ENCODE peak calls at places on chromosomes 16 and 17, in five cellular contexts. L is cardiac muscle cell, R is heart right ventricle, J is tibial nerve, T is IMR-90. X is an unnamed sample. For H3K4me1, the result is how much of the 10 kb centered on the place peaks cover.

GRCh38 chr16:79089735-79090284 is 510.7 kb downstream of the MAF start:
- DNase-seq in R (peak), L (no peak), T (no peak), J (no peak), X (no peak)

GRCh38 chr17:38583833-38584349 is 21.9 kb downstream of the SRCIN1 start:
- DNase-seq in L (no peak), T (no peak), R (no peak), J (no peak), X (no peak)

GRCh38 chr16:23754594-23755483 is at the start of gene CHP2:
- DNase-seq in R (peak), L (peak), T (no peak), J (no peak), X (no peak)

GRCh38 chr17:73743802-73744201 is 99.6 kb upstream of the SDK2 start:
- DNase-seq in L (no peak), T (no peak), R (no peak), J (no peak), X (no peak)

GRCh38 chr17:57553991-57554825 is 190.9 kb downstream of the CCDC182 start:
- DNase-seq in R (no peak), L (peak), J (no peak), T (peak), X (no peak)

GRCh38 chr17:55768946-55769624 is 18.2 kb downstream of the PCTP start:
- DNase-seq in L (no peak), R (no peak), T (peak), J (no peak), X (no peak)

GRCh38 chr17:75685508-75685907 is 18.4 kb downstream of the SAP30BP start:
- DNase-seq in L (no peak), T (no peak), R (no peak), J (no peak), X (no peak)

GRCh38 chr16:88772871-88773811 is 11.9 kb downstream of the PIEZO1 start:
- DNase-seq in J (no peak), L (peak), R (peak), T (peak), X (no peak)

GRCh38 chr17:1498869-1499268 is 6.4 kb upstream of the MYO1C start:
- DNase-seq in R (no peak), J (no peak), L (no peak), T (peak), X (no peak)

GRCh38 chr17:1182831-1183578 is 3.2 kb upstream of the ABR start:
- DNase-seq in J (no peak), L (peak), T (no peak), R (no peak), X (no peak)

GRCh38 chr17:57552114-57552601 is 192.9 kb downstream of the CCDC182 start:
- DNase-seq in J (no peak), L (peak), R (peak), T (no peak), X (no peak)

GRCh38 chr16:3152022-3152272 is 17.1 kb downstream of the ZNF213 start:
- DNase-seq in L (no peak), T (no peak), J (no peak), R (no peak), X (no peak)

GRCh38 chr17:70317416-70317815 is 148.1 kb downstream of the KCNJ2 start:
- DNase-seq in R (no peak), T (no peak), L (no peak), J (no peak), X (no peak)

GRCh38 chr17:57295526-57296023 is 39.3 kb downstream of the MSI2 start:
- DNase-seq in R (no peak), L (no peak), T (peak), J (no peak), X (no peak)

GRCh38 chr16:22296225-22297113 is 740 bp upstream of the POLR3E start:
- DNase-seq in L (no peak), R (no peak), J (no peak), T (no peak), X (no peak)

GRCh38 chr16:1877804-1878203 is 5.8 kb upstream of the MEIOB start:
- DNase-seq in T (no peak), J (no peak), R (no peak), L (no peak), X (no peak)

GRCh38 chr17:39094607-39095308 is 56.7 kb downstream of the PLXDC1 start:
- DNase-seq in J (no peak), R (no peak), L (no peak), T (no peak), X (no peak)

GRCh38 chr16:71250461-71251232 is 20.1 kb upstream of the HYDIN start:
- DNase-seq in J (no peak), L (no peak), T (no peak), R (no peak), X (no peak)

GRCh38 chr17:75557075-75557851 is 30.3 kb upstream of the MYO15B start:
- DNase-seq in L (peak), R (no peak), J (no peak), T (peak), X (no peak)

GRCh38 chr16:78177927-78178326 is 78.5 kb downstream of the WWOX start:
- DNase-seq in J (no peak), L (no peak), R (no peak), T (no peak), X (no peak)

GRCh38 chr17:48611681-48612455 is 1.1 kb upstream of the HOXB7 start:
- DNase-seq in T (no peak), R (no peak), L (no peak), J (no peak), X (no peak)

GRCh38 chr17:1629647-1630310 is 1.1 kb upstream of the SLC43A2 start:
- DNase-seq in R (peak), T (peak), L (peak), J (no peak), X (no peak)

GRCh38 chr17:50926523-50926922 is 60.4 kb upstream of the TOB1 start:
- DNase-seq in J (no peak), L (no peak), T (no peak), R (no peak), X (no peak)

GRCh38 chr17:61453563-61453962 is 1.3 kb downstream of the TBX4 start:
- DNase-seq in L (no peak), T (no peak), R (no peak), J (no peak), X (no peak)

GRCh38 chr16:64580558-64580957 is 541.3 kb downstream of the CDH11 start:
- DNase-seq in T (no peak), L (no peak), J (no peak), R (no peak), X (no peak)

GRCh38 chr16:56032072-56032471 is 156.9 kb upstream of the CES5A start:
- DNase-seq in R (no peak), J (no peak), T (no peak), L (no peak), X (no peak)
- H3K4me1 ChIP-seq in R (under half), J (under half), T (under half), L (under half), X (under half)

DNA sequence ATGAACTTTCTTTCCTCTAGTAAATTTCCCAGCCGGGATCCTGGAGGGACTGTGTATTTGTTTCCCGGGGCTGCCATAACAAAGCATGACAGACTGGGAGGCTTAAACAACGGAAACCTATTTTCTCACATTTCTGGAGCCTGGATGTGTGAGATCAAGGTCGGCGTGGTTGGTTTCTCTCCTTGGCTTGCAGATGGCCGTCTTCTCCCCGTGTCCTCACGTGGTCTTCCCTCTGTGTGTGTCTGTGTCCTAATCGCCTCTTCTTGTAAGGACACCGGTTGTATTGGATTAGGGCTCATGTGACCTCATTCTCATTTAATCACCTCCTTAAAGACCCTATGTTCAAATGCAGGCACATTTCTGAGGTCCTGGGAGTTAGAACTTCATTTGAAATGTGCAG is 22.0 kb upstream of the USP10 start:
- DNase-seq in J (no peak), T (no peak), L (no peak), R (no peak), X (no peak)
- TF ChIP-seq CTCF in J (no peak), T (no peak), L (no peak), R (no peak), X (no peak)

GRCh38 chr16:30921748-30922419 is 1.5 kb upstream of the FBXL19 start:
- DNase-seq in J (peak), T (peak), L (peak), R (peak), X (peak)

GRCh38 chr16:30923554-30924085 is at the start of gene FBXL19:
- DNase-seq in R (no peak), T (no peak), J (peak), L (peak), X (no peak)

GRCh38 chr16:30922960-30923535 is 324 bp upstream of the FBXL19 start:
- DNase-seq in R (peak), T (peak), L (peak), J (peak), X (peak)

GRCh38 chr16:30922420-30922959 is 882 bp upstream of the FBXL19 start:
- DNase-seq in R (peak), L (peak), J (peak), T (peak), X (peak)

GRCh38 chr16:30921459-30921747 is 2.0 kb upstream of the FBXL19 start:
- DNase-seq in T (no peak), R (no peak), L (no peak), J (no peak), X (no peak)
- H3K4me3 ChIP-seq in T (no peak), R (peak), L (no peak), J (peak), X (peak)

DNA sequence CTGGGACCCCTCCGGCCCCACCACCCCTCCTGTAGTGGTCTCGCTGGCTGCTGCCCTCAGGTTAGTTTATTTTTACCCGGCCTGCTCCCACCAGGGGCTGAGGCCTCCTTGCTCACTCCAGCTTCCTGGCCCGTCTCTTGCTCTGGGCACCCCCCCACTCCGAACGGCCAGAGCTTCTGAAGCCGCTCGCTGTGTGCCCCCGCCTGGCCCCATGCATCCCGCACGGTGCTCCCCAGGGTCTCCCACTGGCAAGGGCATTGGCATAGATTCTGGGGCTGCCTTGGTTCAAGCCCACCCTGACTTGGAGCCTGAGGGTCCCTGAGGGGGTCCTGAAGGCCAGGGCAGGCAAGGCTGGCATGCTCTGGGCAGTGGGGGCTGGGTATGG is 186.4 kb downstream of the SEC14L1 start:
- DNase-seq in T (no peak), J (peak), R (no peak), L (no peak), X (no peak)
- H3K4me1 ChIP-seq in T (under half), J (half or more), R (under half), L (under half), X (under half)